ENCODE peak calls at places on chromosome 13, in nine cellular contexts. J is OCI-M1; F is left cardiac atrium; X is CD8-positive, alpha-beta T cell; K is astrocyte of the spinal cord; C is ascending aorta; H is T-helper 1 cell; P is GM06990; U is iris pigment epithelial cell. B is an unnamed sample.

GRCh38 chr13:99426426-99426825 is 74.8 kb upstream of the TM9SF2 start:
- DNase-seq in J (no peak), K (no peak), U (no peak), H (no peak), F (no peak), C (no peak), X (peak; percentile 48), P (no peak), B (no peak)

GRCh38 chr13:43303040-43303729 is 279.8 kb downstream of the DNAJC15 start:
- DNase-seq in P (no peak), C (no peak), J (peak; percentile 75), X (no peak), F (peak; percentile 71), U (peak; percentile 65), H (no peak), K (peak; percentile 72), B (no peak)

GRCh38 chr13:37501187-37501586 is 97.4 kb downstream of the POSTN start:
- DNase-seq in F (no peak), P (no peak), J (no peak), U (peak; percentile 52), C (no peak), X (no peak), H (no peak), K (no peak), B (no peak)

GRCh38 chr13:99985243-99985874 is 3.8 kb downstream of the ZIC2 start:
- DNase-seq in F (no peak), X (no peak), K (no peak), C (no peak), U (no peak), P (no peak), J (no peak), H (no peak), B (no peak)

GRCh38 chr13:19845758-19846157 is 17.7 kb downstream of the ZMYM5 start:
- DNase-seq in K (peak; percentile 97), P (no peak), F (no peak), U (peak; percentile 98), X (no peak), J (peak; percentile 36), C (peak; percentile 73), H (no peak), B (no peak)

GRCh38 chr13:49533586-49534269 is 38.0 kb downstream of the PHF11 start:
- DNase-seq in K (no peak), C (no peak), J (peak; percentile 84), H (no peak), P (no peak), F (no peak), X (no peak), U (no peak), B (no peak)

GRCh38 chr13:78147905-78148304 is 229.3 kb upstream of the EDNRB start:
- DNase-seq in J (no peak), H (no peak), U (peak; percentile 65), P (no peak), K (peak; percentile 78), C (no peak), F (no peak), X (no peak), B (no peak)

GRCh38 chr13:45328661-45329105 is 12.3 kb downstream of the TPT1 start:
- DNase-seq in K (peak; percentile 73), U (peak; percentile 90), H (no peak), P (no peak), C (no peak), X (no peak), J (no peak), F (no peak), B (no peak)

GRCh38 chr13:21032656-21033055 is 28.7 kb downstream of the LATS2 start:
- DNase-seq in K (no peak), C (no peak), P (no peak), H (no peak), U (no peak), X (no peak), J (no peak), F (no peak), B (no peak)

GRCh38 chr13:50365683-50366391 is 350.6 kb downstream of the KCNRG start:
- DNase-seq in X (peak; percentile 51), H (no peak), C (no peak), P (peak; percentile 59), J (no peak), K (no peak), F (no peak), U (peak; percentile 23), B (no peak)

B was measured in SIG-M5.